ENCODE peak calls at places on chromosomes 5 and 9, in five cellular contexts. X, Z, K, R and M are unnamed samples.

GRCh38 chr5:127363403-127363802 is 72.8 kb downstream of the MEGF10 start:
- DNase-seq in X (no peak), Z (no peak), K (no peak), R (no peak), M (no peak)

GRCh38 chr5:17056056-17056690 is 120.1 kb upstream of the MYO10 start:
- DNase-seq in X (no peak), Z (peak; percentile 19), K (no peak), R (no peak), M (peak; percentile 39)

GRCh38 chr5:123215929-123216702 is 127.1 kb downstream of the PRDM6 start:
- DNase-seq in X (no peak), Z (no peak), K (no peak), R (no peak), M (no peak)

GRCh38 chr5:53127107-53127506 is 17.6 kb upstream of the MOCS2 start:
- DNase-seq in X (no peak), Z (no peak), K (no peak), R (no peak), M (no peak)

GRCh38 chr9:134570151-134570621 is 71.4 kb upstream of the COL5A1 start:
- DNase-seq in X (peak; percentile 38), Z (no peak), K (peak; percentile 9), R (peak; percentile 62), M (no peak)

GRCh38 chr9:137506702-137507171 is 43.5 kb downstream of the PNPLA7 start:
- DNase-seq in X (no peak), Z (no peak), K (no peak), R (peak; percentile 56), M (no peak)

GRCh38 chr9:137757613-137758029 is 120.0 kb upstream of the CACNA1B start:
- DNase-seq in X (no peak), Z (no peak), K (no peak), R (no peak), M (no peak)

GRCh38 chr5:59322058-59322457 is 571.5 kb downstream of the PDE4D start:
- DNase-seq in X (no peak), Z (no peak), K (no peak), R (no peak), M (no peak)

GRCh38 chr5:116738948-116739339 is 164.3 kb upstream of the SEMA6A start:
- DNase-seq in X (no peak), Z (no peak), K (no peak), R (no peak), M (no peak)

GRCh38 chr9:105047652-105048031 is 119.7 kb upstream of the ABCA1 start:
- DNase-seq in X (no peak), Z (no peak), K (no peak), R (no peak), M (no peak)

GRCh38 chr9:94945191-94946144 is 219.0 kb downstream of the AOPEP start:
- DNase-seq in X (no peak), Z (no peak), K (peak; percentile 62), R (no peak), M (no peak)

GRCh38 chr9:134032456-134033222 is 7.4 kb downstream of the BRD3OS start:
- DNase-seq in X (no peak), Z (no peak), K (no peak), R (peak; percentile 73), M (no peak)

GRCh38 chr5:33834334-33834733 is 57.5 kb downstream of the ADAMTS12 start:
- DNase-seq in X (no peak), Z (no peak), K (no peak), R (no peak), M (no peak)

GRCh38 chr5:33831041-33831440 is 60.7 kb downstream of the ADAMTS12 start:
- DNase-seq in X (no peak), Z (no peak), K (no peak), R (no peak), M (no peak)

GRCh38 chr5:33829430-33829829 is 62.4 kb downstream of the ADAMTS12 start:
- DNase-seq in X (no peak), Z (no peak), K (no peak), R (no peak), M (no peak)

GRCh38 chr5:33832904-33833575 is 58.8 kb downstream of the ADAMTS12 start:
- DNase-seq in X (no peak), Z (no peak), K (no peak), R (no peak), M (no peak)

GRCh38 chr5:33832414-33832813 is 59.4 kb downstream of the ADAMTS12 start:
- DNase-seq in X (no peak), Z (no peak), K (no peak), R (no peak), M (no peak)
- H3K36me3 ChIP-seq in X (no peaks in the 10 kb centered on the region), Z (no peaks in the 10 kb centered on the region), K (no peaks in the 10 kb centered on the region), R (no peaks in the 10 kb centered on the region), M (no peaks in the 10 kb centered on the region)

GRCh38 chr9:90822866-90823265 is 21.2 kb downstream of the SYK start:
- DNase-seq in X (no peak), Z (no peak), K (no peak), R (no peak), M (no peak)

GRCh38 chr9:90827181-90827866 is 25.7 kb downstream of the SYK start:
- DNase-seq in X (no peak), Z (no peak), K (no peak), R (no peak), M (no peak)

GRCh38 chr9:90825586-90825985 is 24.0 kb downstream of the SYK start:
- DNase-seq in X (no peak), Z (no peak), K (no peak), R (no peak), M (no peak)

GRCh38 chr9:90830051-90830450 is 28.4 kb downstream of the SYK start:
- DNase-seq in X (no peak), Z (no peak), K (no peak), R (no peak), M (no peak)

GRCh38 chr9:90826326-90827020 is 24.9 kb downstream of the SYK start:
- DNase-seq in X (no peak), Z (no peak), K (no peak), R (no peak), M (no peak)
- H3K4me1 ChIP-seq in X (no peaks in the 10 kb centered on the region), Z (no peaks in the 10 kb centered on the region), K (no peaks in the 10 kb centered on the region), R (peaks cover 8% of the 10 kb centered on the region), M (no peaks in the 10 kb centered on the region)

DNA sequence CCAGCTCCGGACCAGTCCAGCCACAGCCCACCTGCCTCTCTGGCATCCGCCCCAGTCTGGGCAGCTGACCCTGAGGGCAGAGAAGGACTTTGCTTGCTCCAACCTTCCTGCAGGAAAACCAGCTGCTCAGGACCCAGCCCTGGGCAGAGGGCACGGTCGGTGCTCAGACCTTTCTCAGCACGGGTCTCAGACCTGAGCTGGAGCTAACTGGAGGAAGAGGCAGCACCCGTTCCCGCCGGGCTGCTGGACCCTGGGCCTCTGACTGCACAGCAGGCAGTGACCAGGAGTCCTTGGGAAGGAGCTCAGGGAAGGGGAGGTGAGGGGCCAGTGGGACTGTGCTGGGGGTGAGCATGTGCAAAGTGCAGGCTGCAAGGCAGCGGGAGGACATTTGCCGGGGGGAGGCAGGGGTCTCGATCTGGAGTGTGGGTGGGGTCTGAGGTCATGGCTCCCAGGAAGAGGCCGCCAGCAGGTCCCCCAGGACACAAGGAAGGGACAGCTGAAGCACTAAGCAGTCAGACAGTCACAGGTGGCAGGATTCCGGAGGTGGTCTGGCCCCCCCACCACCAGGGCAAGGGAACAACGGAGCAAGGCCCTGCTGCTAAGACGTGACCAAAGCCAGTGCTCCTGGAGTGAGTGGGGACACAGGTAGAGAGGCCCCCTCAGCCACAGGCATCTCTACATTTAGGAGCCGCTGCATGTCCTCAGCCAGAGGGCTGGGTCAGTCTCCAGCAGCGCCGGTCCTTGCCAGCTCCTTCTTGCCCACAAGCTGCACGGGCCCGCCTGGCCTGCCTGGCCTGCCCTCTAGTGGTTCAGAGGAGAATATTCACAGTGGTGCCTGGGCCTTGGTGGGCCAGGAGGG is 4.7 kb upstream of the DPM2 start:
- DNase-seq in X (peak; percentile 86), Z (peak; percentile 53), K (peak; percentile 81), R (peak; percentile 92), M (no peak)
- H3K36me3 ChIP-seq in X (peaks cover 28% of the 10 kb centered on the region), Z (peaks cover 5% of the 10 kb centered on the region), K (no peaks in the 10 kb centered on the region), R (peaks cover 48% of the 10 kb centered on the region), M (peaks cover 14% of the 10 kb centered on the region)

GRCh38 chr5:173920866-173921265 is 32.7 kb downstream of the CPEB4 start:
- DNase-seq in X (no peak), Z (no peak), K (no peak), R (no peak), M (no peak)

GRCh38 chr5:173923236-173924104 is 35.3 kb downstream of the CPEB4 start:
- DNase-seq in X (no peak), Z (no peak), K (no peak), R (no peak), M (no peak)

GRCh38 chr5:173920024-173920753 is 32.0 kb downstream of the CPEB4 start:
- DNase-seq in X (no peak), Z (no peak), K (no peak), R (no peak), M (no peak)

GRCh38 chr5:173924899-173925298 is 36.8 kb downstream of the CPEB4 start:
- DNase-seq in X (no peak), Z (no peak), K (no peak), R (no peak), M (no peak)

DNA sequence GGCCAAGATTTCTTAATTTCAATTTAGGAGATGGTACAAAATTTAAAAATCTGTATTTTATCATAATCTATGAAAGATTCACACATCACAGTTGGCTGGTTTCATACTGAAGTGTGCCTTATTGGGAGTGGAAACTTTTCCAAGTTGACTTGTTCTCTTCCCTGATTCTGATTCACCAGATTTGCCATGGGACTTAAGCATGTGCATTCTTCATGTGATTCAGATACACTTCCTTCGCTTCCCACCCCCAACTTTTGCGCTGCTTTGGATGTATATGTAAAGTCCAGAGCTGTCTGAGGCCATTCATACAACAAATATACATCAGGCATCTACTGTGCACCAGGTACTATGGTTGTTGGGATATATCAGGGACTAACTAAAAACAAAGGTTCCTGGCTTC is 34.4 kb downstream of the CPEB4 start:
- DNase-seq in X (no peak), Z (no peak), K (no peak), R (no peak), M (no peak)
- H3K4me1 ChIP-seq in X (peaks cover 76% of the 10 kb centered on the region), Z (peaks cover 32% of the 10 kb centered on the region), K (peaks cover 14% of the 10 kb centered on the region), R (peaks cover 36% of the 10 kb centered on the region), M (peaks cover 5% of the 10 kb centered on the region)

DNA sequence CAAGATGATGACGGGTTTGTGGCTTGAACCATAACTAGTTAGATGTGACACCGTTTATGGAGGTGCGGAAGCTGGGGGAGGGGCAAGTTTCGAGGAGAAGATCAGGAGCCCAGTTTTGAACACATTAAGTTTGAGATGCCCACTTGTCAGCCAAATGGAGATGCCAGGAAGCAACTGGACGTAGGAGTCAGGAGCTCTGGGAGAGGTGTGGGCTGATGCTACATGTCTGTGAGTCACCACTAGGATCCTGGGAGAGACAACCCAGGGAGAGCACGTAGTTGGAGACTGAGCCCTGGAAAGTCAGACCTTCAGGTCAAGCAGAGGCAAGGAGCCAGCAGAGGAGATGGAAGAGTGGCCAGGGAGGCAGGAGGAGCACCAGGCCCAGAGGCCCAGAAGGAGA is 48.8 kb upstream of the SLC25A51 start:
- DNase-seq in X (no peak), Z (no peak), K (no peak), R (no peak), M (no peak)
- H3K36me3 ChIP-seq in X (peaks cover 26% of the 10 kb centered on the region), Z (no peaks in the 10 kb centered on the region), K (no peaks in the 10 kb centered on the region), R (no peaks in the 10 kb centered on the region), M (no peaks in the 10 kb centered on the region)

GRCh38 chr5:96940586-96940985 is 4.7 kb downstream of the LNPEP start:
- DNase-seq in X (no peak), Z (no peak), K (no peak), R (no peak), M (no peak)
- H3K4me1 ChIP-seq in X (peaks cover 17% of the 10 kb centered on the region), Z (peaks cover 4% of the 10 kb centered on the region), K (no peaks in the 10 kb centered on the region), R (peaks cover 14% of the 10 kb centered on the region), M (peaks cover 7% of the 10 kb centered on the region)

GRCh38 chr9:128106181-128106939 is 21.2 kb downstream of the PTGES2 start:
- DNase-seq in X (no peak), Z (no peak), K (peak; percentile 29), R (peak; percentile 67), M (no peak)
- H3K36me3 ChIP-seq in X (peaks cover 78% of the 10 kb centered on the region), Z (peaks cover 17% of the 10 kb centered on the region), K (no peaks in the 10 kb centered on the region), R (peaks cover 77% of the 10 kb centered on the region), M (peaks cover 24% of the 10 kb centered on the region)